ENCODE peak calls at places on chromosomes 3 and 15, in eight cellular contexts. F is AG10803, R is astrocyte of the spinal cord, H is left colon, D is frontal cortex, T is HT1080, Q is AG20443, O is HS-5. K is an unnamed sample.

GRCh38 chr3:160586679-160587078 is 21.3 kb upstream of the KPNA4 start:
- DNase-seq in F (no peak), R (no peak), H (no peak), D (no peak), T (no peak), Q (no peak), O (no peak), K (no peak)

GRCh38 chr15:35351059-35351458 is 194.9 kb downstream of the DPH6 start:
- DNase-seq in F (no peak), R (no peak), H (no peak), D (no peak), T (no peak), Q (no peak), O (no peak), K (no peak)

GRCh38 chr3:69579527-69580165 is 159.6 kb upstream of the MITF start:
- DNase-seq in F (no peak), R (no peak), H (no peak), D (no peak), T (no peak), Q (no peak), O (no peak), K (no peak)

GRCh38 chr3:123392871-123393620 is 55.8 kb downstream of the ADCY5 start:
- DNase-seq in F (peak; percentile 16), R (no peak), H (no peak), D (no peak), T (peak; percentile 59), Q (no peak), O (no peak), K (no peak)

GRCh38 chr3:187734841-187735240 is 10.4 kb downstream of the BCL6 start:
- DNase-seq in F (no peak), R (no peak), H (no peak), D (no peak), T (no peak), Q (no peak), O (no peak), K (no peak)

GRCh38 chr3:131250466-131250865 is 131.1 kb upstream of the NUDT16 start:
- DNase-seq in F (no peak), R (no peak), H (no peak), D (no peak), T (no peak), Q (no peak), O (no peak), K (no peak)

GRCh38 chr15:31236184-31237041 is 90.2 kb upstream of the KLF13 start:
- DNase-seq in F (peak; percentile 95), R (peak; percentile 96), H (peak; percentile 53), D (peak; percentile 76), T (peak; percentile 79), Q (peak; percentile 91), O (peak; percentile 79), K (no peak)

GRCh38 chr3:53801319-53801718 is 44.9 kb downstream of the CHDH start:
- DNase-seq in F (no peak), R (no peak), H (no peak), D (no peak), T (no peak), Q (no peak), O (no peak), K (no peak)

GRCh38 chr15:86167816-86168215 is 88.1 kb downstream of the AGBL1 start:
- DNase-seq in F (no peak), R (no peak), H (no peak), D (no peak), T (no peak), Q (no peak), O (no peak), K (no peak)

GRCh38 chr3:72144773-72145505 is 360.0 kb upstream of the PROK2 start:
- DNase-seq in F (no peak), R (no peak), H (peak; percentile 33), D (no peak), T (no peak), Q (no peak), O (no peak), K (no peak)

GRCh38 chr3:29183346-29184087 is 97.4 kb upstream of the RBMS3 start:
- DNase-seq in F (peak; percentile 68), R (peak; percentile 86), H (no peak), D (no peak), T (peak; percentile 56), Q (peak; percentile 33), O (peak; percentile 63), K (no peak)

GRCh38 chr15:28096720-28097431 is 2.2 kb downstream of the OCA2 start:
- DNase-seq in F (no peak), R (no peak), H (no peak), D (no peak), T (no peak), Q (peak; percentile 39), O (no peak), K (no peak)

GRCh38 chr3:156725706-156726105 is 51.3 kb downstream of the TIPARP start:
- DNase-seq in F (no peak), R (no peak), H (peak; percentile 67), D (no peak), T (no peak), Q (no peak), O (no peak), K (no peak)

GRCh38 chr3:194756460-194757355 is 71.0 kb downstream of the FAM43A start:
- DNase-seq in F (no peak), R (no peak), H (no peak), D (peak; percentile 53), T (no peak), Q (no peak), O (no peak), K (no peak)

GRCh38 chr3:169666501-169667379 is 3.2 kb upstream of the MECOM start:
- DNase-seq in F (no peak), R (peak; percentile 32), H (no peak), D (no peak), T (no peak), Q (no peak), O (no peak), K (no peak)

GRCh38 chr15:78761891-78762385 is 49.3 kb downstream of the ADAMTS7 start:
- DNase-seq in F (no peak), R (no peak), H (no peak), D (no peak), T (no peak), Q (no peak), O (no peak), K (no peak)

GRCh38 chr3:169660709-169661566 is 2.6 kb downstream of the MECOM start:
- DNase-seq in F (no peak), R (peak; percentile 55), H (no peak), D (no peak), T (no peak), Q (no peak), O (no peak), K (no peak)

GRCh38 chr3:31077021-31077601 is 182.7 kb upstream of the GADL1 start:
- DNase-seq in F (peak; percentile 79), R (peak; percentile 93), H (no peak), D (peak; percentile 6), T (peak; percentile 100), Q (peak; percentile 81), O (peak; percentile 91), K (no peak)

GRCh38 chr15:31435256-31435781 is 108.7 kb downstream of the KLF13 start:
- DNase-seq in F (peak; percentile 76), R (peak; percentile 59), H (peak; percentile 78), D (peak; percentile 78), T (peak; percentile 80), Q (peak; percentile 78), O (no peak), K (no peak)

GRCh38 chr15:95503640-95504225 is 826.8 kb upstream of the NR2F2 start:
- DNase-seq in F (no peak), R (no peak), H (no peak), D (no peak), T (no peak), Q (no peak), O (no peak), K (no peak)

GRCh38 chr3:52833202-52833601 is 1.6 kb downstream of the MUSTN1 start:
- DNase-seq in F (no peak), R (no peak), H (no peak), D (no peak), T (no peak), Q (no peak), O (no peak), K (no peak)

K was measured in GM12891.